ENCODE peak calls at places on chromosomes 11 and 22, in ten cellular contexts. One of them, this sample, is unnamed.

GRCh38 chr11:123300874-123301695 is 106.0 kb upstream of the CLMP start:
- DNase-seq in right cardiac atrium: no peak
- DNase-seq in Caco-2: no peak
- DNase-seq in DMS153: no peak
- DNase-seq in effector CD4-positive, alpha-beta T cell: no peak
- DNase-seq in RWPE2: no peak
- DNase-seq in fibroblast of the conjunctiva: peak
- DNase-seq in sigmoid colon: no peak
- DNase-seq in stimulated activated CD8-positive, alpha-beta memory T cell treated with anti-CD3 and anti-CD28 coated beads, Interleukin-7, amount 100 ng/mL, for 1 hour: no peak
- DNase-seq in NCI-H1092: no peak
- DNase-seq in this sample: no peak

GRCh38 chr11:111438168-111438567 is 59.1 kb upstream of the POU2AF1 start:
- DNase-seq in right cardiac atrium: no peak
- DNase-seq in Caco-2: no peak
- DNase-seq in DMS153: no peak
- DNase-seq in effector CD4-positive, alpha-beta T cell: no peak
- DNase-seq in RWPE2: no peak
- DNase-seq in fibroblast of the conjunctiva: no peak
- DNase-seq in sigmoid colon: peak
- DNase-seq in stimulated activated CD8-positive, alpha-beta memory T cell treated with anti-CD3 and anti-CD28 coated beads, Interleukin-7, amount 100 ng/mL, for 1 hour: no peak
- DNase-seq in NCI-H1092: no peak
- DNase-seq in this sample: no peak

GRCh38 chr11:47981667-47982404 is 1.5 kb downstream of the PTPRJ start:
- DNase-seq in right cardiac atrium: peak
- DNase-seq in Caco-2: no peak
- DNase-seq in DMS153: no peak
- DNase-seq in effector CD4-positive, alpha-beta T cell: no peak
- DNase-seq in RWPE2: no peak
- DNase-seq in fibroblast of the conjunctiva: no peak
- DNase-seq in sigmoid colon: no peak
- DNase-seq in stimulated activated CD8-positive, alpha-beta memory T cell treated with anti-CD3 and anti-CD28 coated beads, Interleukin-7, amount 100 ng/mL, for 1 hour: no peak
- DNase-seq in NCI-H1092: no peak
- DNase-seq in this sample: no peak

GRCh38 chr11:530960-531825 is 4.2 kb downstream of the HRAS start:
- DNase-seq in right cardiac atrium: no peak
- DNase-seq in Caco-2: no peak
- DNase-seq in DMS153: no peak
- DNase-seq in effector CD4-positive, alpha-beta T cell: no peak
- DNase-seq in RWPE2: peak
- DNase-seq in fibroblast of the conjunctiva: no peak
- DNase-seq in sigmoid colon: no peak
- DNase-seq in stimulated activated CD8-positive, alpha-beta memory T cell treated with anti-CD3 and anti-CD28 coated beads, Interleukin-7, amount 100 ng/mL, for 1 hour: no peak
- DNase-seq in NCI-H1092: no peak
- DNase-seq in this sample: no peak

GRCh38 chr22:35092146-35092805 is 26.3 kb downstream of the ISX start:
- DNase-seq in right cardiac atrium: no peak
- DNase-seq in Caco-2: no peak
- DNase-seq in DMS153: no peak
- DNase-seq in effector CD4-positive, alpha-beta T cell: no peak
- DNase-seq in RWPE2: no peak
- DNase-seq in fibroblast of the conjunctiva: no peak
- DNase-seq in sigmoid colon: peak
- DNase-seq in stimulated activated CD8-positive, alpha-beta memory T cell treated with anti-CD3 and anti-CD28 coated beads, Interleukin-7, amount 100 ng/mL, for 1 hour: no peak
- DNase-seq in NCI-H1092: no peak
- DNase-seq in this sample: no peak

GRCh38 chr11:63870351-63871197 is 31.7 kb downstream of the MARK2 start:
- DNase-seq in right cardiac atrium: no peak
- DNase-seq in Caco-2: no peak
- DNase-seq in DMS153: no peak
- DNase-seq in effector CD4-positive, alpha-beta T cell: no peak
- DNase-seq in RWPE2: no peak
- DNase-seq in fibroblast of the conjunctiva: no peak
- DNase-seq in sigmoid colon: no peak
- DNase-seq in stimulated activated CD8-positive, alpha-beta memory T cell treated with anti-CD3 and anti-CD28 coated beads, Interleukin-7, amount 100 ng/mL, for 1 hour: no peak
- DNase-seq in NCI-H1092: no peak
- DNase-seq in this sample: no peak

GRCh38 chr11:126290887-126291286 is 8.0 kb downstream of the TIRAP start:
- DNase-seq in right cardiac atrium: no peak
- DNase-seq in Caco-2: no peak
- DNase-seq in DMS153: no peak
- DNase-seq in effector CD4-positive, alpha-beta T cell: no peak
- DNase-seq in RWPE2: no peak
- DNase-seq in fibroblast of the conjunctiva: no peak
- DNase-seq in sigmoid colon: no peak
- DNase-seq in stimulated activated CD8-positive, alpha-beta memory T cell treated with anti-CD3 and anti-CD28 coated beads, Interleukin-7, amount 100 ng/mL, for 1 hour: no peak
- DNase-seq in NCI-H1092: no peak
- DNase-seq in this sample: no peak

GRCh38 chr11:125901872-125902271 is 1.1 kb downstream of the PUS3 start:
- DNase-seq in right cardiac atrium: no peak
- DNase-seq in Caco-2: no peak
- DNase-seq in DMS153: no peak
- DNase-seq in effector CD4-positive, alpha-beta T cell: no peak
- DNase-seq in RWPE2: no peak
- DNase-seq in fibroblast of the conjunctiva: no peak
- DNase-seq in sigmoid colon: no peak
- DNase-seq in stimulated activated CD8-positive, alpha-beta memory T cell treated with anti-CD3 and anti-CD28 coated beads, Interleukin-7, amount 100 ng/mL, for 1 hour: no peak
- DNase-seq in NCI-H1092: no peak
- DNase-seq in this sample: no peak

GRCh38 chr11:126917531-126918204 is 82.9 kb downstream of the KIRREL3 start:
- DNase-seq in right cardiac atrium: no peak
- DNase-seq in Caco-2: no peak
- DNase-seq in DMS153: no peak
- DNase-seq in effector CD4-positive, alpha-beta T cell: no peak
- DNase-seq in RWPE2: no peak
- DNase-seq in fibroblast of the conjunctiva: peak
- DNase-seq in sigmoid colon: no peak
- DNase-seq in stimulated activated CD8-positive, alpha-beta memory T cell treated with anti-CD3 and anti-CD28 coated beads, Interleukin-7, amount 100 ng/mL, for 1 hour: no peak
- DNase-seq in NCI-H1092: no peak
- DNase-seq in this sample: no peak

GRCh38 chr22:20312396-20313191 is 7.3 kb downstream of the DGCR6L start:
- DNase-seq in right cardiac atrium: no peak
- DNase-seq in Caco-2: no peak
- DNase-seq in DMS153: no peak
- DNase-seq in effector CD4-positive, alpha-beta T cell: no peak
- DNase-seq in RWPE2: no peak
- DNase-seq in fibroblast of the conjunctiva: no peak
- DNase-seq in sigmoid colon: peak
- DNase-seq in stimulated activated CD8-positive, alpha-beta memory T cell treated with anti-CD3 and anti-CD28 coated beads, Interleukin-7, amount 100 ng/mL, for 1 hour: no peak
- DNase-seq in NCI-H1092: no peak
- DNase-seq in this sample: no peak

GRCh38 chr22:49307071-49307830 is 520.4 kb downstream of the BRD1 start:
- DNase-seq in right cardiac atrium: peak
- DNase-seq in Caco-2: no peak
- DNase-seq in DMS153: no peak
- DNase-seq in effector CD4-positive, alpha-beta T cell: no peak
- DNase-seq in RWPE2: no peak
- DNase-seq in fibroblast of the conjunctiva: no peak
- DNase-seq in sigmoid colon: peak
- DNase-seq in stimulated activated CD8-positive, alpha-beta memory T cell treated with anti-CD3 and anti-CD28 coated beads, Interleukin-7, amount 100 ng/mL, for 1 hour: no peak
- DNase-seq in NCI-H1092: no peak
- DNase-seq in this sample: no peak

GRCh38 chr11:114262681-114263509 is 33.3 kb upstream of the NNMT start:
- DNase-seq in right cardiac atrium: no peak
- DNase-seq in Caco-2: peak
- DNase-seq in DMS153: peak
- DNase-seq in effector CD4-positive, alpha-beta T cell: no peak
- DNase-seq in RWPE2: no peak
- DNase-seq in fibroblast of the conjunctiva: peak
- DNase-seq in sigmoid colon: peak
- DNase-seq in stimulated activated CD8-positive, alpha-beta memory T cell treated with anti-CD3 and anti-CD28 coated beads, Interleukin-7, amount 100 ng/mL, for 1 hour: no peak
- DNase-seq in NCI-H1092: peak
- DNase-seq in this sample: peak

GRCh38 chr11:63837719-63838118 is 1.2 kb upstream of the MARK2 start:
- DNase-seq in right cardiac atrium: no peak
- DNase-seq in Caco-2: no peak
- DNase-seq in DMS153: peak
- DNase-seq in effector CD4-positive, alpha-beta T cell: no peak
- DNase-seq in RWPE2: no peak
- DNase-seq in fibroblast of the conjunctiva: no peak
- DNase-seq in sigmoid colon: no peak
- DNase-seq in stimulated activated CD8-positive, alpha-beta memory T cell treated with anti-CD3 and anti-CD28 coated beads, Interleukin-7, amount 100 ng/mL, for 1 hour: no peak
- DNase-seq in NCI-H1092: no peak
- DNase-seq in this sample: no peak

GRCh38 chr11:121892131-121892681 is 223.8 kb downstream of the BLID start:
- DNase-seq in right cardiac atrium: peak
- DNase-seq in Caco-2: no peak
- DNase-seq in DMS153: no peak
- DNase-seq in effector CD4-positive, alpha-beta T cell: no peak
- DNase-seq in RWPE2: peak
- DNase-seq in fibroblast of the conjunctiva: no peak
- DNase-seq in sigmoid colon: no peak
- DNase-seq in stimulated activated CD8-positive, alpha-beta memory T cell treated with anti-CD3 and anti-CD28 coated beads, Interleukin-7, amount 100 ng/mL, for 1 hour: no peak
- DNase-seq in NCI-H1092: no peak
- DNase-seq in this sample: no peak

GRCh38 chr11:70740475-70740825 is 342.1 kb downstream of the CTTN start:
- DNase-seq in right cardiac atrium: no peak
- DNase-seq in Caco-2: no peak
- DNase-seq in DMS153: no peak
- DNase-seq in effector CD4-positive, alpha-beta T cell: no peak
- DNase-seq in RWPE2: no peak
- DNase-seq in fibroblast of the conjunctiva: no peak
- DNase-seq in sigmoid colon: no peak
- DNase-seq in stimulated activated CD8-positive, alpha-beta memory T cell treated with anti-CD3 and anti-CD28 coated beads, Interleukin-7, amount 100 ng/mL, for 1 hour: no peak
- DNase-seq in NCI-H1092: no peak
- DNase-seq in this sample: no peak

GRCh38 chr11:2265396-2265795 is 5.0 kb downstream of the ASCL2 start:
- DNase-seq in right cardiac atrium: no peak
- DNase-seq in Caco-2: no peak
- DNase-seq in DMS153: no peak
- DNase-seq in effector CD4-positive, alpha-beta T cell: no peak
- DNase-seq in RWPE2: no peak
- DNase-seq in fibroblast of the conjunctiva: no peak
- DNase-seq in sigmoid colon: no peak
- DNase-seq in stimulated activated CD8-positive, alpha-beta memory T cell treated with anti-CD3 and anti-CD28 coated beads, Interleukin-7, amount 100 ng/mL, for 1 hour: no peak
- DNase-seq in NCI-H1092: no peak
- DNase-seq in this sample: no peak

GRCh38 chr11:75577198-75577597 is 15.1 kb downstream of the SERPINH1 start:
- DNase-seq in right cardiac atrium: peak
- DNase-seq in Caco-2: no peak
- DNase-seq in DMS153: no peak
- DNase-seq in effector CD4-positive, alpha-beta T cell: peak
- DNase-seq in RWPE2: no peak
- DNase-seq in fibroblast of the conjunctiva: no peak
- DNase-seq in sigmoid colon: no peak
- DNase-seq in stimulated activated CD8-positive, alpha-beta memory T cell treated with anti-CD3 and anti-CD28 coated beads, Interleukin-7, amount 100 ng/mL, for 1 hour: peak
- DNase-seq in NCI-H1092: no peak
- DNase-seq in this sample: peak

GRCh38 chr22:46622081-46622521 is 1.9 kb downstream of the GRAMD4 start:
- DNase-seq in right cardiac atrium: peak
- DNase-seq in Caco-2: no peak
- DNase-seq in DMS153: no peak
- DNase-seq in effector CD4-positive, alpha-beta T cell: no peak
- DNase-seq in RWPE2: no peak
- DNase-seq in fibroblast of the conjunctiva: no peak
- DNase-seq in sigmoid colon: peak
- DNase-seq in stimulated activated CD8-positive, alpha-beta memory T cell treated with anti-CD3 and anti-CD28 coated beads, Interleukin-7, amount 100 ng/mL, for 1 hour: no peak
- DNase-seq in NCI-H1092: no peak
- DNase-seq in this sample: peak

GRCh38 chr11:11722246-11722645 is 100.4 kb upstream of the GALNT18 start:
- DNase-seq in right cardiac atrium: no peak
- DNase-seq in Caco-2: no peak
- DNase-seq in DMS153: no peak
- DNase-seq in effector CD4-positive, alpha-beta T cell: no peak
- DNase-seq in RWPE2: no peak
- DNase-seq in fibroblast of the conjunctiva: no peak
- DNase-seq in sigmoid colon: no peak
- DNase-seq in stimulated activated CD8-positive, alpha-beta memory T cell treated with anti-CD3 and anti-CD28 coated beads, Interleukin-7, amount 100 ng/mL, for 1 hour: no peak
- DNase-seq in NCI-H1092: no peak
- DNase-seq in this sample: no peak

GRCh38 chr11:44607987-44608386 is 42.5 kb downstream of the CD82 start:
- DNase-seq in right cardiac atrium: no peak
- DNase-seq in Caco-2: no peak
- DNase-seq in DMS153: peak
- DNase-seq in effector CD4-positive, alpha-beta T cell: no peak
- DNase-seq in RWPE2: no peak
- DNase-seq in fibroblast of the conjunctiva: no peak
- DNase-seq in sigmoid colon: no peak
- DNase-seq in stimulated activated CD8-positive, alpha-beta memory T cell treated with anti-CD3 and anti-CD28 coated beads, Interleukin-7, amount 100 ng/mL, for 1 hour: no peak
- DNase-seq in NCI-H1092: peak
- DNase-seq in this sample: no peak

GRCh38 chr22:44729391-44730012 is 22.9 kb upstream of the ARHGAP8 start:
- DNase-seq in right cardiac atrium: peak
- DNase-seq in Caco-2: no peak
- DNase-seq in DMS153: no peak
- DNase-seq in effector CD4-positive, alpha-beta T cell: no peak
- DNase-seq in RWPE2: no peak
- DNase-seq in fibroblast of the conjunctiva: peak
- DNase-seq in sigmoid colon: peak
- DNase-seq in stimulated activated CD8-positive, alpha-beta memory T cell treated with anti-CD3 and anti-CD28 coated beads, Interleukin-7, amount 100 ng/mL, for 1 hour: no peak
- DNase-seq in NCI-H1092: no peak
- DNase-seq in this sample: no peak

GRCh38 chr22:23820748-23821211 is 18.0 kb downstream of the DERL3 start:
- DNase-seq in right cardiac atrium: no peak
- DNase-seq in Caco-2: no peak
- DNase-seq in DMS153: no peak
- DNase-seq in effector CD4-positive, alpha-beta T cell: no peak
- DNase-seq in RWPE2: no peak
- DNase-seq in fibroblast of the conjunctiva: no peak
- DNase-seq in sigmoid colon: no peak
- DNase-seq in stimulated activated CD8-positive, alpha-beta memory T cell treated with anti-CD3 and anti-CD28 coated beads, Interleukin-7, amount 100 ng/mL, for 1 hour: no peak
- DNase-seq in NCI-H1092: no peak
- DNase-seq in this sample: no peak

GRCh38 chr11:12243511-12243910 is 133.1 kb downstream of the MICAL2 start:
- DNase-seq in right cardiac atrium: no peak
- DNase-seq in Caco-2: no peak
- DNase-seq in DMS153: peak
- DNase-seq in effector CD4-positive, alpha-beta T cell: no peak
- DNase-seq in RWPE2: no peak
- DNase-seq in fibroblast of the conjunctiva: no peak
- DNase-seq in sigmoid colon: no peak
- DNase-seq in stimulated activated CD8-positive, alpha-beta memory T cell treated with anti-CD3 and anti-CD28 coated beads, Interleukin-7, amount 100 ng/mL, for 1 hour: no peak
- DNase-seq in NCI-H1092: peak
- DNase-seq in this sample: peak

GRCh38 chr11:26572770-26573402 is 823 bp upstream of the MUC15 start:
- DNase-seq in right cardiac atrium: no peak
- DNase-seq in Caco-2: no peak
- DNase-seq in DMS153: no peak
- DNase-seq in effector CD4-positive, alpha-beta T cell: no peak
- DNase-seq in RWPE2: no peak
- DNase-seq in fibroblast of the conjunctiva: no peak
- DNase-seq in sigmoid colon: no peak
- DNase-seq in stimulated activated CD8-positive, alpha-beta memory T cell treated with anti-CD3 and anti-CD28 coated beads, Interleukin-7, amount 100 ng/mL, for 1 hour: no peak
- DNase-seq in NCI-H1092: no peak
- DNase-seq in this sample: no peak

GRCh38 chr22:20957691-20958440 is 9.2 kb upstream of the AIFM3 start:
- DNase-seq in right cardiac atrium: peak
- DNase-seq in Caco-2: peak
- DNase-seq in DMS153: peak
- DNase-seq in effector CD4-positive, alpha-beta T cell: no peak
- DNase-seq in RWPE2: no peak
- DNase-seq in fibroblast of the conjunctiva: no peak
- DNase-seq in sigmoid colon: no peak
- DNase-seq in stimulated activated CD8-positive, alpha-beta memory T cell treated with anti-CD3 and anti-CD28 coated beads, Interleukin-7, amount 100 ng/mL, for 1 hour: no peak
- DNase-seq in NCI-H1092: no peak
- DNase-seq in this sample: no peak

GRCh38 chr22:42281284-42281683 is 10.8 kb upstream of the TCF20 start:
- DNase-seq in right cardiac atrium: no peak
- DNase-seq in Caco-2: no peak
- DNase-seq in DMS153: no peak
- DNase-seq in effector CD4-positive, alpha-beta T cell: no peak
- DNase-seq in RWPE2: peak
- DNase-seq in fibroblast of the conjunctiva: no peak
- DNase-seq in sigmoid colon: peak
- DNase-seq in stimulated activated CD8-positive, alpha-beta memory T cell treated with anti-CD3 and anti-CD28 coated beads, Interleukin-7, amount 100 ng/mL, for 1 hour: no peak
- DNase-seq in NCI-H1092: no peak
- DNase-seq in this sample: no peak

GRCh38 chr22:20018001-20018400 is 1.4 kb upstream of the ARVCF start:
- DNase-seq in right cardiac atrium: no peak
- DNase-seq in Caco-2: no peak
- DNase-seq in DMS153: no peak
- DNase-seq in effector CD4-positive, alpha-beta T cell: no peak
- DNase-seq in RWPE2: no peak
- DNase-seq in fibroblast of the conjunctiva: no peak
- DNase-seq in sigmoid colon: no peak
- DNase-seq in stimulated activated CD8-positive, alpha-beta memory T cell treated with anti-CD3 and anti-CD28 coated beads, Interleukin-7, amount 100 ng/mL, for 1 hour: no peak
- DNase-seq in NCI-H1092: no peak
- DNase-seq in this sample: no peak

GRCh38 chr22:46241397-46242007 is 8.6 kb downstream of the CDPF1 start:
- DNase-seq in right cardiac atrium: no peak
- DNase-seq in Caco-2: no peak
- DNase-seq in DMS153: no peak
- DNase-seq in effector CD4-positive, alpha-beta T cell: no peak
- DNase-seq in RWPE2: no peak
- DNase-seq in fibroblast of the conjunctiva: no peak
- DNase-seq in sigmoid colon: no peak
- DNase-seq in stimulated activated CD8-positive, alpha-beta memory T cell treated with anti-CD3 and anti-CD28 coated beads, Interleukin-7, amount 100 ng/mL, for 1 hour: no peak
- DNase-seq in NCI-H1092: no peak
- DNase-seq in this sample: no peak

This sample was measured in SHP77.